ENCODE peak calls at places on chromosome 22, in five cellular contexts. H is IMR-90, X is H9, V is mesendoderm, S is H1. N is an unnamed sample.

GRCh38 chr22:38952382-38952993 is 4.9 kb upstream of the APOBEC3A start:
- DNase-seq in H (no peak), X (no peak), V (no peak), S (no peak), N (no peak)

GRCh38 chr22:25420925-25421904 is 143.3 kb upstream of the GRK3 start:
- DNase-seq in H (no peak), X (peak; percentile 68), V (peak; percentile 76), S (peak; percentile 70), N (no peak)

GRCh38 chr22:32828150-32828549 is 26.6 kb downstream of the TIMP3 start:
- DNase-seq in H (no peak), X (no peak), V (no peak), S (no peak), N (no peak)

GRCh38 chr22:20013382-20013871 is 3.2 kb downstream of the ARVCF start:
- DNase-seq in H (peak; percentile 47), X (peak; percentile 91), V (peak; percentile 79), S (peak; percentile 85), N (peak; percentile 60)

GRCh38 chr22:43399338-43399979 is 12.4 kb upstream of the MPPED1 start:
- DNase-seq in H (no peak), X (peak; percentile 56), V (no peak), S (no peak), N (no peak)

GRCh38 chr22:34414467-34415440 is 494.5 kb upstream of the LARGE1 start:
- DNase-seq in H (no peak), X (peak; percentile 90), V (peak; percentile 98), S (peak; percentile 77), N (peak; percentile 87)

GRCh38 chr22:45305456-45306065 is 4.2 kb upstream of the FAM118A start:
- DNase-seq in H (no peak), X (no peak), V (no peak), S (no peak), N (no peak)

GRCh38 chr22:46045459-46046298 is 68.7 kb upstream of the WNT7B start:
- DNase-seq in H (no peak), X (no peak), V (no peak), S (no peak), N (no peak)

GRCh38 chr22:19943665-19944026 is 2.0 kb upstream of the TXNRD2 start:
- DNase-seq in H (peak; percentile 76), X (peak; percentile 35), V (peak; percentile 85), S (no peak), N (no peak)

GRCh38 chr22:19877626-19878339 is 23.1 kb upstream of the GNB1L start:
- DNase-seq in H (peak; percentile 58), X (no peak), V (no peak), S (peak; percentile 39), N (no peak)

GRCh38 chr22:49995413-49996191 is 17.0 kb downstream of the IL17REL start:
- DNase-seq in H (no peak), X (no peak), V (no peak), S (no peak), N (no peak)

GRCh38 chr22:27846910-27847309 is 45.4 kb upstream of the MN1 start:
- DNase-seq in H (no peak), X (no peak), V (no peak), S (peak; percentile 41), N (no peak)

GRCh38 chr22:34881453-34881852 is 184.5 kb upstream of the ISX start:
- DNase-seq in H (no peak), X (no peak), V (no peak), S (no peak), N (no peak)

GRCh38 chr22:45671783-45672563 is at the start of gene ATXN10:
- DNase-seq in H (peak; percentile 65), X (peak; percentile 37), V (peak; percentile 94), S (peak; percentile 94), N (peak; percentile 81)

GRCh38 chr22:17990942-17991341 is 33.4 kb downstream of the MICAL3 start:
- DNase-seq in H (no peak), X (no peak), V (no peak), S (no peak), N (no peak)

GRCh38 chr22:45460288-45461109 is 42.2 kb upstream of the FBLN1 start:
- DNase-seq in H (peak; percentile 71), X (no peak), V (no peak), S (no peak), N (no peak)

GRCh38 chr22:39953101-39953500 is 7.1 kb upstream of the TMA7B start:
- DNase-seq in H (no peak), X (no peak), V (no peak), S (no peak), N (no peak)
- H3K9ac ChIP-seq in H (no peak overlapping the region), X (no peak overlapping the region), V (no peak overlapping the region), S (no peak overlapping the region), N (no peak overlapping the region)

DNA sequence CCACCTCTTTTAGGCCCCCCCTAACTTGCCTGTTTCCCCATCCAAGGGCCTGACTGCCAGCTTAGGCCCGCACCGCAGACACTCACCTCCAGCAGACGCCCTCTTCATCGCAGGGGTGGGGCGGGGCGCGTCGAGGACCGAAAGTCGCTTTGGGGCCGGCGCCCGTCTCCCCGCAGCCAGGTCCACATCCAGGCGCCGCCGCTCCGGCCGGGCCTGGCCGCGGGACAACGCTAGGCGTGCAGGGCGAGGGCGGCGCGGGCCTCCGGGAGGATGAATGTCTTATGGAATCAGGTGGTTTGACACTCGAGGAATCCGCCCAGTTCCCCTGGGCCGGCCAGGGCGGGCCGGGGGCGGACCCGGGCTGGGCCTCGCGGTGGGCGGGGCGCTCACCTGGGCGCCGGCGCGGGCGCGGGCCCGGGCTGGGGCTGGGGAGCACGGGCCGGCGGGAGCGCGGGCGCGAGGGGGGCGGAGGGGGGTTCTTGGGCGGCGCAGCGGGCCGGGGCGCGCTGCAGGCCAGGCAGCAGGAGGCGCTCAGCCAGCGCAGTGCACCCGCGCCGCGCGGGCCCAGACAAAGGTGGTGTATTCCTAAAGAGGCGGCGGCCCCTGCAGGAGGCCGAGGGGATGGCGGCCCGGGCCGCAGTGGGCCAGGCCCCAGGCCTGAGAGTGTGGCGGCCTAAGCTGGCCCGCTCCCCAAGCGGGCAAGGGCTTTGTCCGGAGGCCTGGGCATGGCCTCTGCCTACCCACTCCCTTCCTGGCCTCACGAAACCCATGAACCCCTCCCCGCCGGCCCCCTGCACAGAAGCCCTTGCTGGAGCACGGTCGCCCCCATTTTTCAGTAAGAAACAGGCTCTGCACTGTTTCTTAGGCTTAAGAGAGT is 177.6 kb downstream of the IGLL1 start:
- DNase-seq in H (peak; percentile 19), X (peak; percentile 84), V (peak; percentile 92), S (peak; percentile 82), N (peak; percentile 69)
- H2AK5ac ChIP-seq in H (no peak overlapping the region), X (no peak overlapping the region), V (no peak overlapping the region), S (no peak overlapping the region), N (peak overlapping the region; percentile 88)

DNA sequence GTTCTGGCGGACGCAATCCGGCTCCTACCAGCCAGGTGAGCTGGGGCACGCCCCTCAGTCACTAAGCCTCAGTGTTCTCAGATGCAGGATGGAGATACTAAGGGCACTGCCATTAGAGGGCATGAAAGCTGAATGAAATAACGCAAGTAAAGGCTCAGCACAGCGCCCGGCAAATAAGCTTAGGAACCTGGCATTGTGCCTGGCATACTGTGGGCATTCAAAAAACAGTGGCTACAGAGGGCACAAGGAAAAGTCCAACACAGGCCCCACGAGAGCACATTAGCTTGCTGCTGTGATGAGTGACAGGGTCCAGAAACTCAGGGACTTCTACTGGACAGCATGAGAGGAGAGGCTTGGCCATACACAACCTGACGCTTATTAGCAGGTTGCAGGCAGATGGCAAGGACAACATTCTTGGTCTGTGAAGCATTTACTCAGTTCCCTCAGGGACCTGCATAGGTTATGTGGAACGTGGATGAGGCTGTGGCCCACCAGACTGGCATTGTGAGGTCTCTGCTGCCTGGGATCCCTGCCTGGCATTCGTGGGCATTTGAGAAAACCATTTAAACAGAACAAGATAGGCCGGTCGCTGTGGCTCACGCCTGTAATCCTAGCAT is 12.2 kb downstream of the TXN2 start:
- DNase-seq in H (no peak), X (no peak), V (no peak), S (no peak), N (no peak)
- H2BK15ac ChIP-seq in H (peak overlapping the region; percentile 99), X (no peak overlapping the region), V (no peak overlapping the region), S (no peak overlapping the region), N (no peak overlapping the region)

DNA sequence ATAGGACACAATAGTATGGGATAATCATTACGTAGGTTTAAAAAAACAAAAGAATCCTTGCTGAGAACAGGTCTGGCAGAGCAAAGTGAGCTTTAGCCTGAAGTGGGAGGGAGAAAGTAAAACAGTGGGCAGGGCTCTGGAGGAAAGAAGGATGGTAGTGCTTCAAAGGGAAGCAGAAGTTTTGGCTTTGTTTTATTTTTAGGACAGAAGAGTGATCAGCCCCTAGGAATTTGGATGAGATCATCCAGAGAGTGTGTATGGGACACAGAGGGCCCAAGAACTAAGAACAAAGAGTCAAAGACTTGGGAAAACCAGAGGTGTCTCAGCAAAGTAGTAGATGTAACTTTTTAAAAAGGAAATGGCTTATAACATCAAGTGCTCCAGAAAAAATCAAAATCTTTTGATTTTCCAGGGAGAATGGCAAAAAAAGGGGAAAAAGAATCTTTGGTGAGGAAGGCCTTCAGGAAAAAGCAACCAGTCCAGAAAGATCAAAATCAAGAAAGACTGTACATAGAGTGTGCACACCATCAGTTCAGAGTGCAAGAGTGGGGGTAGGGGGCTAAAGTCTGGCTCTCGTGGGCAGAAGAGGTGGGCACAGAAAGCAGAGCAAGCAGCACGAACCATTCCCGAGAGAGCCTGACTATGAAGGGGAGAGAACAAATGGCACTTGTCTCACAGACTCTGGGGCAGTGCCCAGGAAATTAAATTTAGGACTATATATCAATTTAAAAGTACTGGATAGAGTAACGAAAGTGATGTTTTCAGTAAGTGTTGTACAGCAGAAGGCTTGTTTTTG is 30.1 kb downstream of the MAPK1 start:
- DNase-seq in H (peak; percentile 91), X (no peak), V (peak; percentile 89), S (no peak), N (peak; percentile 17)
- H3K9ac ChIP-seq in H (peak overlapping the region; percentile 73), X (peak overlapping the region; percentile 50), V (peak overlapping the region; percentile 3), S (no peak overlapping the region), N (no peak overlapping the region)

GRCh38 chr22:30212996-30213441 is 33.5 kb downstream of the LIF start:
- DNase-seq in H (no peak), X (no peak), V (no peak), S (no peak), N (no peak)

GRCh38 chr22:30210235-30210831 is 36.2 kb downstream of the LIF start:
- DNase-seq in H (peak; percentile 80), X (peak; percentile 54), V (peak; percentile 43), S (no peak), N (no peak)

GRCh38 chr22:30209642-30210041 is 36.9 kb downstream of the LIF start:
- DNase-seq in H (no peak), X (no peak), V (no peak), S (no peak), N (no peak)

GRCh38 chr22:30212363-30212995 is 34.1 kb downstream of the LIF start:
- DNase-seq in H (peak; percentile 95), X (no peak), V (peak; percentile 67), S (no peak), N (no peak)

GRCh38 chr22:30211124-30211820 is 35.3 kb downstream of the LIF start:
- DNase-seq in H (no peak), X (no peak), V (no peak), S (no peak), N (no peak)
- H2AK5ac ChIP-seq in H (peak overlapping the region; percentile 97), X (no peak overlapping the region), V (no peak overlapping the region), S (peak overlapping the region; percentile 45), N (no peak overlapping the region)

N was measured in neuronal stem cell.